ENCODE peak calls at places on chromosomes 11 and 22, in four cellular contexts. B, J, G and R are unnamed samples.
A peak's percentile ranks its signal among the peaks of the same experiment; 100 is the strongest.

GRCh38 chr22:17753401-17753989 is 20.8 kb downstream of the BID start:
- DNase-seq in J (no peak), B (no peak), G (peak; percentile 80), R (no peak)

GRCh38 chr11:63574856-63575602 is 11.8 kb upstream of the PLAAT2 start:
- DNase-seq in G (peak; percentile 67), B (peak; percentile 83), J (no peak), R (no peak)

GRCh38 chr11:75355051-75355450 is 3.6 kb upstream of the ARRB1 start:
- DNase-seq in J (no peak), G (no peak), B (no peak), R (no peak)

GRCh38 chr11:70471254-70471653 is 72.9 kb downstream of the CTTN start:
- DNase-seq in J (no peak), B (peak; percentile 47), G (peak; percentile 25), R (no peak)

GRCh38 chr11:90392692-90393091 is 169.8 kb upstream of the CHORDC1 start:
- DNase-seq in J (no peak), G (no peak), B (no peak), R (no peak)

GRCh38 chr11:46461461-46461927 is 69.9 kb upstream of the CHRM4 start:
- DNase-seq in G (no peak), B (no peak), J (no peak), R (no peak)

GRCh38 chr11:20376162-20376561 is 11.4 kb upstream of the PRMT3 start:
- DNase-seq in G (no peak), B (no peak), J (no peak), R (no peak)

GRCh38 chr11:43880640-43881159 is at the start of gene ALKBH3:
- DNase-seq in J (peak; percentile 81), G (peak; percentile 95), B (peak; percentile 96), R (peak; percentile 89)

GRCh38 chr11:107139396-107139795 is 121.1 kb upstream of the GUCY1A2 start:
- DNase-seq in B (no peak), J (no peak), G (no peak), R (no peak)

GRCh38 chr11:29135504-29135903 is 881.3 kb downstream of the KCNA4 start:
- DNase-seq in B (no peak), G (peak; percentile 2), J (no peak), R (no peak)